ENCODE peak calls at places on chromosomes 11 and 22, in six cellular contexts. Q is right atrium auricular region, H is stomach, W is Karpas-422, L is heart right ventricle, C is DND-41. Y is an unnamed sample. For H3K4me1, the result is how much of the 10 kb centered on the place peaks cover.

GRCh38 chr11:111631666-111632039 is 29.4 kb downstream of the SIK2 start:
- DNase-seq in Q (no peak), H (no peak), W (peak), L (no peak), C (no peak), Y (no peak)

GRCh38 chr11:44658451-44658850 is 68.3 kb upstream of the TSPAN18 start:
- DNase-seq in Q (peak), H (no peak), W (no peak), L (no peak), C (no peak), Y (no peak)

GRCh38 chr11:104078995-104079394 is 42.6 kb downstream of the DDI1 start:
- DNase-seq in Q (no peak), H (no peak), W (peak), L (no peak), C (no peak), Y (no peak)

GRCh38 chr22:49968831-49969661 is 8.5 kb downstream of the PIM3 start:
- DNase-seq in Q (no peak), H (peak), W (no peak), L (peak), C (peak), Y (no peak)

GRCh38 chr11:59417023-59417422 is 9.2 kb downstream of the OR5A2 start:
- DNase-seq in Q (no peak), H (no peak), W (no peak), L (no peak), C (no peak), Y (no peak)

GRCh38 chr11:72328366-72329224 is 84.6 kb upstream of the PHOX2A start:
- DNase-seq in Q (no peak), H (no peak), W (no peak), L (no peak), C (no peak), Y (no peak)

GRCh38 chr22:43007519-43008102 is 7.3 kb downstream of the PACSIN2 start:
- DNase-seq in Q (no peak), H (peak), W (no peak), L (no peak), C (no peak), Y (no peak)

GRCh38 chr22:34429314-34429713 is 509.0 kb upstream of the LARGE1 start:
- DNase-seq in Q (no peak), H (no peak), W (no peak), L (no peak), C (peak), Y (no peak)

GRCh38 chr11:113313601-113314000 is 782 bp upstream of the TTC12 start:
- DNase-seq in Q (no peak), H (no peak), W (no peak), L (no peak), C (no peak), Y (no peak)

GRCh38 chr22:21642584-21643448 is 714 bp downstream of the SDF2L1 start:
- DNase-seq in Q (no peak), H (peak), W (peak), L (peak), C (peak), Y (no peak)

GRCh38 chr11:125404811-125405481 is 91.1 kb downstream of the FEZ1 start:
- DNase-seq in Q (no peak), H (peak), W (peak), L (peak), C (peak), Y (no peak)

GRCh38 chr11:112881461-112881860 is 79.8 kb upstream of the NCAM1 start:
- DNase-seq in Q (peak), H (peak), W (no peak), L (peak), C (no peak), Y (no peak)

DNA sequence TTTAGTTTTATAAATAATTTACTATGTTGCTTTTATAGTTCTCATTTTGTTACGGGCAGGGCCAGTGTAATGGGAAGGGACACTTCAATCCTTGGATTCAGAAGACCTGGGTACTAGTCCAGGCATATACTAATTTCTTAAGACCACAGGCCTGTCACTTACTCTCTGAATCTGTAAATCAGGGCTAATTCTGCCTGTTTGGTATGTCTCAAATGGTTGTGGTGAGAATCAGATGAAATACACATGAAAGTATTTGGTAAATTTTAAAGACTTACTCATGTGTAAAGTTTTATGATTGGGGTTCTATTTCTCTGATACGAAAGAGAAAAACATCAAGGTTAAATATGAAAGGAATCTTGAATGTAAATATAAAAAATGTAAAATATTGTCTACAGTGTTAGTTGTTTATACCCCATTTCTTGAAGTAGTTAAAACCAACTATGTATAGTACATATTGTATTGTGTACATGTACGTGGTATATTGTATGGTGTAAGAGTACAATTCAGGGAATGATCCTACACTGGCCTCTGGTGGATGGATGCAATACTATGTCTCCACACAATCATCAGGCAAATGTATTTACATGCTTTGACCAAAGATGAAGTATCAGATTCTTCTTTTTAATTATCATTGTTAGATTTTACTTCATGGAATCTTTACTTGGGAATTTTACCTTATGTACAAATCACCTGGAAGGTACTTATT is 24.5 kb upstream of the RAG2 start:
- DNase-seq in Q (no peak), H (no peak), W (peak), L (no peak), C (peak), Y (no peak)
- H3K4me1 ChIP-seq in Q (under half), H (under half), W (under half), L (under half), C (half or more), Y (under half)

GRCh38 chr11:94820480-94820879 is 52.3 kb downstream of the AMOTL1 start:
- DNase-seq in Q (no peak), H (no peak), W (no peak), L (no peak), C (no peak), Y (no peak)
- H3K4me1 ChIP-seq in Q (under half), H (under half), W (under half), L (under half), C (under half), Y (under half)

GRCh38 chr11:118100691-118101232 is 14.0 kb upstream of the SMIM35 start:
- DNase-seq in Q (no peak), H (no peak), W (no peak), L (no peak), C (no peak), Y (no peak)
- H3K4me1 ChIP-seq in Q (under half), H (under half), W (under half), L (under half), C (under half), Y (under half)

DNA sequence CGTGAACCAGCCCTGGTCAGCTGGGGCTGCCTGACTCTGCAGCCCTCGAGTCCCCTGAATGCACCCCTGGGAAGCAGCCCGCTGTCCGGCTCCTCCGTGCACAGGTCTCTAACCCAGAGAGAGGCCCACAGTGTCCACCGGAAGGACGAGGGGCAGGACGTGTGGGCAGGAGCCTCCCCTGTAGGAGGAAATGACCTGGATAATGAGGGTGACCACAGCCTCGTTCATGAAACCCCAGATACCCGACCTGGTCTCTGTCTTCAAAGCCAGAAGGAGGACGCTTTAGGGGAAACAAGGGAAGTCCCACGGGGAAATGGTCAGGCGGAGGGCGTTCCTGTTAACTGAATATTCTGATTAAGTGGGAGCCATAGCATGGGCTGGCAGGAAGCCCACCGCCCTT is 23.3 kb downstream of the LIF start:
- DNase-seq in Q (no peak), H (no peak), W (no peak), L (no peak), C (peak), Y (no peak)
- H3K4me1 ChIP-seq in Q (under half), H (under half), W (under half), L (under half), C (half or more), Y (under half)

Y was measured in vagina.